ENCODE peak calls at places on chromosomes 6 and 20, in eight cellular contexts. S, E, Y, G, Z, K, I and L are unnamed samples.

GRCh38 chr6:170212051-170212756 is 78.7 kb downstream of the DLL1 start:
- DNase-seq in S (peak; percentile 37), E (no peak), Y (no peak), G (no peak), Z (no peak), K (no peak), I (peak; percentile 22), L (no peak)

GRCh38 chr20:13105071-13105470 is 96.3 kb downstream of the SPTLC3 start:
- DNase-seq in S (no peak), E (no peak), Y (no peak), G (no peak), Z (no peak), K (no peak), I (no peak), L (no peak)

GRCh38 chr6:162377735-162378134 is 349.8 kb downstream of the PRKN start:
- DNase-seq in S (no peak), E (no peak), Y (no peak), G (no peak), Z (no peak), K (no peak), I (no peak), L (no peak)

GRCh38 chr6:122028933-122029332 is 370.5 kb upstream of the HSF2 start:
- DNase-seq in S (no peak), E (no peak), Y (no peak), G (no peak), Z (no peak), K (no peak), I (no peak), L (no peak)

GRCh38 chr6:113690255-113690956 is 166.7 kb upstream of the MARCKS start:
- DNase-seq in S (no peak), E (no peak), Y (no peak), G (peak; percentile 84), Z (no peak), K (no peak), I (no peak), L (peak; percentile 20)

GRCh38 chr6:137973201-137973600 is 106.1 kb downstream of the TNFAIP3 start:
- DNase-seq in S (no peak), E (no peak), Y (no peak), G (peak; percentile 70), Z (no peak), K (no peak), I (no peak), L (no peak)

GRCh38 chr20:34922654-34923381 is 32.8 kb downstream of the GSS start:
- DNase-seq in S (no peak), E (no peak), Y (peak; percentile 11), G (peak; percentile 88), Z (no peak), K (peak; percentile 42), I (peak; percentile 57), L (no peak)

GRCh38 chr20:59214619-59215547 is 51.3 kb downstream of the ZNF831 start:
- DNase-seq in S (no peak), E (no peak), Y (no peak), G (no peak), Z (no peak), K (no peak), I (no peak), L (no peak)

GRCh38 chr20:54397292-54398155 is 77.9 kb upstream of the DOK5 start:
- DNase-seq in S (no peak), E (no peak), Y (no peak), G (no peak), Z (no peak), K (no peak), I (no peak), L (no peak)

GRCh38 chr6:125066964-125067363 is 86.6 kb upstream of the TPD52L1 start:
- DNase-seq in S (no peak), E (no peak), Y (no peak), G (peak; percentile 73), Z (no peak), K (no peak), I (no peak), L (no peak)

GRCh38 chr6:64437996-64438395 is 802.4 kb downstream of the PHF3 start:
- DNase-seq in S (no peak), E (no peak), Y (no peak), G (no peak), Z (no peak), K (no peak), I (no peak), L (no peak)

GRCh38 chr20:8535403-8536003 is 403.4 kb downstream of the PLCB1 start:
- DNase-seq in S (no peak), E (no peak), Y (no peak), G (peak; percentile 32), Z (no peak), K (no peak), I (no peak), L (peak; percentile 39)

GRCh38 chr20:60137657-60138245 is 179.5 kb downstream of the CDH26 start:
- DNase-seq in S (peak; percentile 53), E (no peak), Y (no peak), G (no peak), Z (peak; percentile 36), K (no peak), I (no peak), L (no peak)

GRCh38 chr6:167647750-167648470 is 178.8 kb upstream of the AFDN start:
- DNase-seq in S (no peak), E (no peak), Y (no peak), G (no peak), Z (no peak), K (no peak), I (no peak), L (no peak)

GRCh38 chr6:24838081-24838480 is 39.4 kb upstream of the ARMH2 start:
- DNase-seq in S (no peak), E (no peak), Y (no peak), G (no peak), Z (no peak), K (no peak), I (no peak), L (no peak)

GRCh38 chr6:17923401-17923863 is 64.0 kb downstream of the KIF13A start:
- DNase-seq in S (no peak), E (no peak), Y (no peak), G (peak; percentile 36), Z (no peak), K (no peak), I (no peak), L (no peak)

GRCh38 chr6:122839477-122839876 is 50.4 kb downstream of the SMPDL3A start:
- DNase-seq in S (peak; percentile 78), E (no peak), Y (no peak), G (peak; percentile 71), Z (peak; percentile 70), K (peak; percentile 67), I (peak; percentile 69), L (peak; percentile 49)

GRCh38 chr20:52251827-52252226 is 60.2 kb upstream of the ZFP64 start:
- DNase-seq in S (no peak), E (no peak), Y (no peak), G (no peak), Z (no peak), K (no peak), I (no peak), L (no peak)
- TF ChIP-seq CTCF in S (no peak), E (no peak), Y (no peak), G (no peak), Z (no peak), K (no peak), I (no peak), L (no peak)

DNA sequence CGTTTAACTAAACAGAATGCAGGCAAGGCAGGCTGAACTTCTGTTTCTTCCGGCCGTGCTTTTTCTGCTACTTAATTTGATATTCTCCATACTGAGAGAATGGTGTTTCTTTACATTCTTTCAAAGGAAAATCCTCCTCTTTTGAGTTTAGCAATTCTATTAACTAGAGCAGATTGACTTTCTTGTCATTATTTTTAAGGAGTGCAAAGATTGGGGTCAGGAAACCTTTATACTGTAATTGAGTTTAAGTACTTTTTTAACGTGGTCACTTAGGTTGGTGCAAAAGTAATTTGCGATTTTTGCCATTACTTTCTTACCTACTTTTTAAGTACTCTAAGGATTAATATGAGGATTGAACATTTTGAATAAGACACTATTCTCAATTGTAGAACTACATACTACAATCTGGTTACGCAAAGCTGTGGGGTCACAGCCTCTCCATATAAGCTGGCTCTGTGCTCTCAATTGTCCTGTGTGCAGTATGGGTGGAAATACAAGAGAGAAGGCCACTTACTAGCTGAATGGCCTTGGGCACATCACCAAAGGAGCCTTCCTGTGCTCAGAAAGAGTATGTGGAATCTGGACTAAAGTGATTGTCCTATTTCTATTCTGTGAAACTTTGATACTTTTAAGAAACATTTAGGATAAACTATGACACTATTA is 16.7 kb downstream of the HECA start:
- DNase-seq in S (no peak), E (no peak), Y (no peak), G (no peak), Z (no peak), K (no peak), I (no peak), L (no peak)
- H3K4me1 ChIP-seq in S (peaks cover 68% of the 10 kb centered on the region), E (peaks cover 78% of the 10 kb centered on the region), Y (peaks cover 41% of the 10 kb centered on the region), G (peaks cover 17% of the 10 kb centered on the region), Z (no peaks in the 10 kb centered on the region), K (peaks cover 87% of the 10 kb centered on the region), I (peaks cover 18% of the 10 kb centered on the region), L (no peaks in the 10 kb centered on the region)

GRCh38 chr20:24450646-24451376 is 18.6 kb upstream of the SYNDIG1 start:
- DNase-seq in S (no peak), E (no peak), Y (no peak), G (no peak), Z (no peak), K (no peak), I (no peak), L (no peak)

GRCh38 chr20:24452498-24453133 is 16.8 kb upstream of the SYNDIG1 start:
- DNase-seq in S (no peak), E (no peak), Y (no peak), G (no peak), Z (no peak), K (no peak), I (no peak), L (no peak)

GRCh38 chr20:24451428-24451827 is 18.0 kb upstream of the SYNDIG1 start:
- DNase-seq in S (no peak), E (no peak), Y (no peak), G (no peak), Z (no peak), K (no peak), I (no peak), L (no peak)

GRCh38 chr20:24451992-24452391 is 17.4 kb upstream of the SYNDIG1 start:
- DNase-seq in S (no peak), E (no peak), Y (no peak), G (no peak), Z (no peak), K (no peak), I (no peak), L (no peak)

DNA sequence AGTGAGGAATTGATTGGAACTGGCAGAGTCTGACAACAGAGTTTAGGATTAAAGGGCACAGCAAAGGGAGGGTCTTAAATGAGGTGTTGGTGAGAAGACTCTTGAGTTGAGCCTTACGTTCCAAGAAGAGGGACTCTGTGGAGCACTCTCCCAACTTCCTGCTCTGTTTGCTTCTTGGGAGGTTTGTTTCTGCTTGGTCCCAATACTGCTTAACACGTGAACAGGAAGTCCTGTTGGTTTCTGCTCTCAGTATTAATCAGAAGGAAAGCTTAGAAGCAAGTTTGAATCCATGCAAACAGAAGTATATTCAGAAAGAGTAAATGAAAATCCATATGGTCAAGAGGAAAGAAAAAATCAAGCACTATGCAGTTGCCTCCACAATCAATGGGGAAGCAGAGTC is 15.5 kb upstream of the SYNDIG1 start:
- DNase-seq in S (no peak), E (no peak), Y (no peak), G (no peak), Z (no peak), K (no peak), I (no peak), L (no peak)
- TF ChIP-seq CTCF in S (no peak), E (no peak), Y (no peak), G (no peak), Z (no peak), K (no peak), I (no peak), L (no peak)

GRCh38 chr6:13427346-13427745 is 60.1 kb downstream of the GFOD1 start:
- DNase-seq in S (no peak), E (no peak), Y (no peak), G (no peak), Z (no peak), K (no peak), I (no peak), L (no peak)
- H3K4me1 ChIP-seq in S (peaks cover 8% of the 10 kb centered on the region), E (peaks cover 84% of the 10 kb centered on the region), Y (peaks cover 20% of the 10 kb centered on the region), G (peaks cover 64% of the 10 kb centered on the region), Z (peaks cover 3% of the 10 kb centered on the region), K (peaks cover 72% of the 10 kb centered on the region), I (peaks cover 22% of the 10 kb centered on the region), L (no peaks in the 10 kb centered on the region)